ENCODE peak calls at places on chromosome 15, in nine cellular contexts. One of them, this sample, is unnamed. For H3K9me3, the result is how much of the 10 kb centered on the place peaks cover.

GRCh38 chr15:59528429-59528828 is 83.2 kb upstream of the GCNT3 start:
- DNase-seq in upper lobe of left lung: no peak
- DNase-seq in T-helper 17 cell: no peak
- DNase-seq in body of pancreas: no peak
- DNase-seq in psoas muscle: no peak
- DNase-seq in right cardiac atrium: no peak
- DNase-seq in PC-3: no peak
- DNase-seq in NT2/D1: no peak
- DNase-seq in CD8-positive, alpha-beta memory T cell: no peak
- DNase-seq in this sample: no peak

GRCh38 chr15:60392986-60393811 is 4.6 kb downstream of the ANXA2 start:
- DNase-seq in CD8-positive, alpha-beta memory T cell: no peak
- DNase-seq in right cardiac atrium: peak
- DNase-seq in T-helper 17 cell: no peak
- DNase-seq in upper lobe of left lung: no peak
- DNase-seq in body of pancreas: peak
- DNase-seq in psoas muscle: peak
- DNase-seq in PC-3: peak
- DNase-seq in NT2/D1: no peak
- DNase-seq in this sample: peak

GRCh38 chr15:98789020-98789419 is 140.7 kb downstream of the IGF1R start:
- DNase-seq in CD8-positive, alpha-beta memory T cell: no peak
- DNase-seq in upper lobe of left lung: no peak
- DNase-seq in T-helper 17 cell: no peak
- DNase-seq in PC-3: peak
- DNase-seq in body of pancreas: no peak
- DNase-seq in NT2/D1: no peak
- DNase-seq in right cardiac atrium: no peak
- DNase-seq in psoas muscle: no peak
- DNase-seq in this sample: no peak

GRCh38 chr15:37824717-37825382 is 109.6 kb upstream of the TMCO5A start:
- DNase-seq in PC-3: peak
- DNase-seq in upper lobe of left lung: no peak
- DNase-seq in CD8-positive, alpha-beta memory T cell: no peak
- DNase-seq in right cardiac atrium: no peak
- DNase-seq in body of pancreas: no peak
- DNase-seq in T-helper 17 cell: no peak
- DNase-seq in NT2/D1: peak
- DNase-seq in psoas muscle: no peak
- DNase-seq in this sample: peak

GRCh38 chr15:84598993-84599392 is 1.8 kb upstream of the ZSCAN2 start:
- DNase-seq in right cardiac atrium: no peak
- DNase-seq in T-helper 17 cell: no peak
- DNase-seq in body of pancreas: peak
- DNase-seq in NT2/D1: no peak
- DNase-seq in upper lobe of left lung: no peak
- DNase-seq in CD8-positive, alpha-beta memory T cell: no peak
- DNase-seq in psoas muscle: no peak
- DNase-seq in PC-3: peak
- DNase-seq in this sample: peak

GRCh38 chr15:44782516-44782915 is 46.2 kb downstream of the TRIM69 start:
- DNase-seq in upper lobe of left lung: no peak
- DNase-seq in PC-3: no peak
- DNase-seq in right cardiac atrium: no peak
- DNase-seq in body of pancreas: no peak
- DNase-seq in NT2/D1: no peak
- DNase-seq in psoas muscle: no peak
- DNase-seq in CD8-positive, alpha-beta memory T cell: no peak
- DNase-seq in T-helper 17 cell: no peak
- DNase-seq in this sample: no peak

GRCh38 chr15:65083262-65083701 is 6.7 kb downstream of the KBTBD13 start:
- DNase-seq in body of pancreas: no peak
- DNase-seq in right cardiac atrium: no peak
- DNase-seq in CD8-positive, alpha-beta memory T cell: no peak
- DNase-seq in NT2/D1: peak
- DNase-seq in upper lobe of left lung: no peak
- DNase-seq in psoas muscle: no peak
- DNase-seq in PC-3: no peak
- DNase-seq in T-helper 17 cell: no peak
- DNase-seq in this sample: no peak

GRCh38 chr15:78364233-78364632 is 24.1 kb downstream of the CRABP1 start:
- DNase-seq in right cardiac atrium: peak
- DNase-seq in psoas muscle: no peak
- DNase-seq in body of pancreas: no peak
- DNase-seq in NT2/D1: no peak
- DNase-seq in upper lobe of left lung: peak
- DNase-seq in CD8-positive, alpha-beta memory T cell: no peak
- DNase-seq in PC-3: no peak
- DNase-seq in T-helper 17 cell: no peak
- DNase-seq in this sample: no peak

GRCh38 chr15:93478922-93479321 is 389.9 kb upstream of the RGMA start:
- DNase-seq in psoas muscle: no peak
- DNase-seq in PC-3: no peak
- DNase-seq in upper lobe of left lung: no peak
- DNase-seq in CD8-positive, alpha-beta memory T cell: no peak
- DNase-seq in body of pancreas: peak
- DNase-seq in NT2/D1: no peak
- DNase-seq in T-helper 17 cell: no peak
- DNase-seq in right cardiac atrium: no peak
- DNase-seq in this sample: no peak

GRCh38 chr15:91867581-91868026 is 14.1 kb downstream of the SLCO3A1 start:
- DNase-seq in PC-3: peak
- DNase-seq in right cardiac atrium: peak
- DNase-seq in psoas muscle: peak
- DNase-seq in body of pancreas: peak
- DNase-seq in CD8-positive, alpha-beta memory T cell: no peak
- DNase-seq in upper lobe of left lung: peak
- DNase-seq in T-helper 17 cell: no peak
- DNase-seq in NT2/D1: no peak
- DNase-seq in this sample: no peak

GRCh38 chr15:78302579-78302978 is 3.2 kb upstream of the SKIC8 start:
- DNase-seq in T-helper 17 cell: no peak
- DNase-seq in upper lobe of left lung: no peak
- DNase-seq in PC-3: peak
- DNase-seq in body of pancreas: no peak
- DNase-seq in CD8-positive, alpha-beta memory T cell: no peak
- DNase-seq in right cardiac atrium: no peak
- DNase-seq in psoas muscle: no peak
- DNase-seq in NT2/D1: no peak
- DNase-seq in this sample: peak

GRCh38 chr15:23687143-23687470 is at the start of gene NDN:
- DNase-seq in body of pancreas: peak
- DNase-seq in right cardiac atrium: peak
- DNase-seq in PC-3: no peak
- DNase-seq in NT2/D1: peak
- DNase-seq in T-helper 17 cell: no peak
- DNase-seq in psoas muscle: peak
- DNase-seq in CD8-positive, alpha-beta memory T cell: no peak
- DNase-seq in upper lobe of left lung: peak
- DNase-seq in this sample: peak

GRCh38 chr15:69841046-69841828 is 256.5 kb downstream of the TLE3 start:
- DNase-seq in PC-3: no peak
- DNase-seq in CD8-positive, alpha-beta memory T cell: no peak
- DNase-seq in psoas muscle: no peak
- DNase-seq in T-helper 17 cell: no peak
- DNase-seq in body of pancreas: no peak
- DNase-seq in upper lobe of left lung: no peak
- DNase-seq in right cardiac atrium: no peak
- DNase-seq in NT2/D1: no peak
- DNase-seq in this sample: no peak
- H3K9me3 ChIP-seq in PC-3: under half
- H3K9me3 ChIP-seq in CD8-positive, alpha-beta memory T cell: under half
- H3K9me3 ChIP-seq in psoas muscle: under half
- H3K9me3 ChIP-seq in T-helper 17 cell: under half
- H3K9me3 ChIP-seq in body of pancreas: under half
- H3K9me3 ChIP-seq in upper lobe of left lung: under half
- H3K9me3 ChIP-seq in right cardiac atrium: under half
- H3K9me3 ChIP-seq in NT2/D1: under half
- H3K9me3 ChIP-seq in this sample: under half

GRCh38 chr15:86164222-86164898 is 84.7 kb downstream of the AGBL1 start:
- DNase-seq in PC-3: no peak
- DNase-seq in CD8-positive, alpha-beta memory T cell: no peak
- DNase-seq in right cardiac atrium: no peak
- DNase-seq in body of pancreas: peak
- DNase-seq in upper lobe of left lung: no peak
- DNase-seq in T-helper 17 cell: no peak
- DNase-seq in psoas muscle: peak
- DNase-seq in NT2/D1: no peak
- DNase-seq in this sample: no peak
- H3K9me3 ChIP-seq in PC-3: under half
- H3K9me3 ChIP-seq in CD8-positive, alpha-beta memory T cell: under half
- H3K9me3 ChIP-seq in right cardiac atrium: under half
- H3K9me3 ChIP-seq in body of pancreas: under half
- H3K9me3 ChIP-seq in upper lobe of left lung: under half
- H3K9me3 ChIP-seq in T-helper 17 cell: under half
- H3K9me3 ChIP-seq in psoas muscle: under half
- H3K9me3 ChIP-seq in NT2/D1: under half
- H3K9me3 ChIP-seq in this sample: under half

DNA sequence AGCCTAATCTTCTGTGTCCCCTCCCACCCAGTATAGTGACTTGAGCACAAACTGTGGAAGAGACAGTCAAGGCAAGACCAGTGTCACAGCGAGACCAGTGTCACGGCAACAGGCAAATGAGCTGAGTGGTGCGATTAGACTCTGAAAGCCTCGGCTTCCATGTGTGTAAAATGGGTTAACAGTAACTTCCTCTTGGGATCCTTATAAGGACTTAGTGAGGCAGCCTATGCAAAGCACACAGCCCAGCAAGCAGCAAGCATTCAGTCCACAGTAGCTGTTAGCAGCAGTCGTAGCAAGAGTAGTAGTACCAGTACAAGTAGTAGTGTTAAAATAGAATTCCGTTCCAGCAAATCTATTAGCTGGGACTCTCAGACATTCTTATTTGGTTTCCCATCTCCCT is 334.1 kb downstream of the GABRB3 start:
- DNase-seq in CD8-positive, alpha-beta memory T cell: no peak
- DNase-seq in body of pancreas: no peak
- DNase-seq in PC-3: no peak
- DNase-seq in upper lobe of left lung: no peak
- DNase-seq in NT2/D1: no peak
- DNase-seq in psoas muscle: no peak
- DNase-seq in right cardiac atrium: no peak
- DNase-seq in T-helper 17 cell: no peak
- DNase-seq in this sample: no peak
- H3K9me3 ChIP-seq in CD8-positive, alpha-beta memory T cell: under half
- H3K9me3 ChIP-seq in body of pancreas: under half
- H3K9me3 ChIP-seq in PC-3: under half
- H3K9me3 ChIP-seq in upper lobe of left lung: under half
- H3K9me3 ChIP-seq in NT2/D1: under half
- H3K9me3 ChIP-seq in psoas muscle: under half
- H3K9me3 ChIP-seq in right cardiac atrium: under half
- H3K9me3 ChIP-seq in T-helper 17 cell: under half
- H3K9me3 ChIP-seq in this sample: under half

GRCh38 chr15:87408902-87409301 is 847.6 kb downstream of the NTRK3 start:
- DNase-seq in right cardiac atrium: no peak
- DNase-seq in body of pancreas: no peak
- DNase-seq in psoas muscle: no peak
- DNase-seq in PC-3: no peak
- DNase-seq in upper lobe of left lung: no peak
- DNase-seq in T-helper 17 cell: no peak
- DNase-seq in CD8-positive, alpha-beta memory T cell: no peak
- DNase-seq in NT2/D1: no peak
- DNase-seq in this sample: no peak

GRCh38 chr15:87401986-87402385 is 854.6 kb downstream of the NTRK3 start:
- DNase-seq in NT2/D1: peak
- DNase-seq in psoas muscle: no peak
- DNase-seq in CD8-positive, alpha-beta memory T cell: no peak
- DNase-seq in T-helper 17 cell: no peak
- DNase-seq in right cardiac atrium: no peak
- DNase-seq in upper lobe of left lung: no peak
- DNase-seq in PC-3: no peak
- DNase-seq in body of pancreas: no peak
- DNase-seq in this sample: no peak

DNA sequence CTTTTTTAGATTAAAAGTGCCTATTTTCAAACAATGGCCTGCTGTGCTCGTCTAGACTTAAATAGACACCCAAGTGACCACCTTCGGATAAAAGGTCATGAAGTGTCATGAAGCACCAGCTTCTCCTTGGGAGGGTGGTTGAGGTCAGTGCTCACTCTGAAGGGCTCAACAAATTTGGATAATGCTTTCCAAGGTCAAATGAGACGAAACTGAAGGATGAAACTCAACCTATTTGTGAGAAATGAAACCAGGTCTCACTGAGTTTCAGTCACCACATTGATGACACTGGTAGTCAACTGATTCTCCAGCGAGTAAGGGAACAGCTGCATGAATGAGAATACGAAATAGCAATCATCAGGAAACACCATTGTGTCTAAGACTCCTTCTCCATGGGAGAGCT is 852.6 kb downstream of the NTRK3 start:
- DNase-seq in right cardiac atrium: no peak
- DNase-seq in CD8-positive, alpha-beta memory T cell: no peak
- DNase-seq in NT2/D1: no peak
- DNase-seq in T-helper 17 cell: no peak
- DNase-seq in PC-3: no peak
- DNase-seq in psoas muscle: no peak
- DNase-seq in upper lobe of left lung: no peak
- DNase-seq in body of pancreas: no peak
- DNase-seq in this sample: no peak
- H3K9me3 ChIP-seq in right cardiac atrium: under half
- H3K9me3 ChIP-seq in CD8-positive, alpha-beta memory T cell: under half
- H3K9me3 ChIP-seq in NT2/D1: under half
- H3K9me3 ChIP-seq in T-helper 17 cell: under half
- H3K9me3 ChIP-seq in PC-3: under half
- H3K9me3 ChIP-seq in psoas muscle: under half
- H3K9me3 ChIP-seq in upper lobe of left lung: under half
- H3K9me3 ChIP-seq in body of pancreas: under half
- H3K9me3 ChIP-seq in this sample: under half

GRCh38 chr15:79881254-79881653 is 15.6 kb downstream of the MTHFS start:
- DNase-seq in psoas muscle: no peak
- DNase-seq in right cardiac atrium: no peak
- DNase-seq in T-helper 17 cell: no peak
- DNase-seq in upper lobe of left lung: no peak
- DNase-seq in NT2/D1: no peak
- DNase-seq in PC-3: no peak
- DNase-seq in CD8-positive, alpha-beta memory T cell: no peak
- DNase-seq in body of pancreas: no peak
- DNase-seq in this sample: no peak
- H3K9me3 ChIP-seq in psoas muscle: under half
- H3K9me3 ChIP-seq in right cardiac atrium: under half
- H3K9me3 ChIP-seq in T-helper 17 cell: under half
- H3K9me3 ChIP-seq in upper lobe of left lung: under half
- H3K9me3 ChIP-seq in NT2/D1: under half
- H3K9me3 ChIP-seq in PC-3: under half
- H3K9me3 ChIP-seq in CD8-positive, alpha-beta memory T cell: under half
- H3K9me3 ChIP-seq in body of pancreas: under half
- H3K9me3 ChIP-seq in this sample: under half

DNA sequence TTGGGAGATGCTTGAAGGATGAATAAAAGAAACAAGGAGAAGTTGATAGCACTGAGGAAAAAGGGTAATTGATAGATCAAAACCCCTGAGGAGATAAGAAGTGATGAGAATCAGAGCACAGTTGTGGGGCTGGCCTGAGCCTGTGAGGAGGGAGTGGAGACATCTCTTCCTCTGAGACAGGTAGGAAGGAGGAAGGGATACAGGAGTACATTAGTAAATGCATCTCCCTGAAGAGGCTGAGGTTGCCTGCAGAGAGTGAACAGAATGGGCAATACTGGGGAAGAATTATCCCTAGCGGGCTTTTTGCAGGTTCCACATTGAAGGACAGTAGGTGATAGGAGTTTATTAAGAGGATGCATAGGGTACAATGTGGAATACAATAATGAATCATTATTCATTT is 17.3 kb upstream of the SCAMP5 start:
- DNase-seq in right cardiac atrium: no peak
- DNase-seq in PC-3: no peak
- DNase-seq in psoas muscle: no peak
- DNase-seq in body of pancreas: no peak
- DNase-seq in CD8-positive, alpha-beta memory T cell: no peak
- DNase-seq in upper lobe of left lung: no peak
- DNase-seq in NT2/D1: no peak
- DNase-seq in T-helper 17 cell: no peak
- DNase-seq in this sample: no peak
- H3K9me3 ChIP-seq in right cardiac atrium: under half
- H3K9me3 ChIP-seq in PC-3: under half
- H3K9me3 ChIP-seq in psoas muscle: under half
- H3K9me3 ChIP-seq in body of pancreas: under half
- H3K9me3 ChIP-seq in CD8-positive, alpha-beta memory T cell: under half
- H3K9me3 ChIP-seq in upper lobe of left lung: under half
- H3K9me3 ChIP-seq in NT2/D1: under half
- H3K9me3 ChIP-seq in T-helper 17 cell: under half
- H3K9me3 ChIP-seq in this sample: under half